ENCODE peak calls at places on chromosomes 3 and 15, in nine cellular contexts. M is stimulated activated CD4-positive, alpha-beta T cell treated with anti-CD3 and anti-CD28 coated beads, Interleukin-2, amount 100 ng/mL, for 24 hours; F is fibroblast of mammary gland; S is uterus; U is amniotic stem cell; O is HT-29; A is NCI-H345; T is astrocyte of the spinal cord; L is HCT116. R is an unnamed sample.

GRCh38 chr15:62149729-62150128 is 15.4 kb downstream of the C2CD4B start:
- DNase-seq in M (no peak), F (no peak), S (no peak), U (no peak), O (no peak), A (no peak), T (no peak), L (no peak), R (no peak)

GRCh38 chr15:34993877-34994276 is 5.8 kb upstream of the ZNF770 start:
- DNase-seq in M (no peak), F (no peak), S (no peak), U (no peak), O (no peak), A (no peak), T (no peak), L (no peak), R (no peak)

GRCh38 chr15:91214675-91215590 is 114.9 kb downstream of the SV2B start:
- DNase-seq in M (no peak), F (no peak), S (no peak), U (no peak), O (no peak), A (no peak), T (no peak), L (no peak), R (no peak)

GRCh38 chr3:99023590-99024192 is 122.2 kb upstream of the DCBLD2 start:
- DNase-seq in M (no peak), F (peak), S (no peak), U (peak), O (peak), A (no peak), T (peak), L (peak), R (peak)

GRCh38 chr3:140522653-140523380 is 155.0 kb upstream of the TRIM42 start:
- DNase-seq in M (no peak), F (no peak), S (no peak), U (no peak), O (no peak), A (no peak), T (no peak), L (no peak), R (no peak)

GRCh38 chr15:89436560-89437311 is 59.6 kb downstream of the RHCG start:
- DNase-seq in M (no peak), F (no peak), S (no peak), U (no peak), O (peak), A (no peak), T (no peak), L (no peak), R (peak)

GRCh38 chr3:101829878-101830277 is 19.4 kb upstream of the NFKBIZ start:
- DNase-seq in M (no peak), F (no peak), S (no peak), U (no peak), O (no peak), A (no peak), T (no peak), L (no peak), R (no peak)

GRCh38 chr15:60074181-60074885 is 70.2 kb downstream of the FOXB1 start:
- DNase-seq in M (no peak), F (peak), S (no peak), U (no peak), O (peak), A (peak), T (peak), L (no peak), R (no peak)

GRCh38 chr3:152376351-152377183 is 107.8 kb downstream of the MBNL1 start:
- DNase-seq in M (no peak), F (peak), S (no peak), U (no peak), O (no peak), A (no peak), T (peak), L (no peak), R (no peak)

GRCh38 chr15:33242669-33243191 is 48.2 kb upstream of the FMN1 start:
- DNase-seq in M (no peak), F (peak), S (no peak), U (no peak), O (peak), A (no peak), T (peak), L (no peak), R (peak)

GRCh38 chr3:38366082-38366481 is 19.5 kb downstream of the XYLB start:
- DNase-seq in M (no peak), F (no peak), S (no peak), U (no peak), O (no peak), A (no peak), T (no peak), L (no peak), R (no peak)

GRCh38 chr3:87498358-87499080 is 222.1 kb upstream of the POU1F1 start:
- DNase-seq in M (no peak), F (no peak), S (no peak), U (no peak), O (peak), A (no peak), T (no peak), L (no peak), R (no peak)